ENCODE peak calls at places on chromosome 5, in six cellular contexts. One of them, this sample, is unnamed.
A peak's percentile ranks its signal among the peaks of the same experiment; 100 is the strongest.

GRCh38 chr5:32776203-32776602 is 65.1 kb downstream of the NPR3 start:
- DNase-seq in neuronal stem cell: no peak
- DNase-seq in H9: no peak
- DNase-seq in H1: no peak
- DNase-seq in mesenchymal stem cell: no peak
- DNase-seq in mesendoderm: no peak
- DNase-seq in this sample: no peak

GRCh38 chr5:75053286-75054109 is 1.1 kb upstream of the GCNT4 start:
- DNase-seq in H1: no peak
- DNase-seq in mesendoderm: peak; percentile 90
- DNase-seq in mesenchymal stem cell: peak; percentile 93
- DNase-seq in neuronal stem cell: peak; percentile 61
- DNase-seq in H9: peak; percentile 55
- DNase-seq in this sample: peak; percentile 73

GRCh38 chr5:136729901-136730355 is 364.6 kb upstream of the TRPC7 start:
- DNase-seq in H9: no peak
- DNase-seq in mesendoderm: no peak
- DNase-seq in H1: no peak
- DNase-seq in mesenchymal stem cell: peak; percentile 89
- DNase-seq in neuronal stem cell: no peak
- DNase-seq in this sample: peak; percentile 72

GRCh38 chr5:157778121-157778805 is 34.8 kb downstream of the LSM11 start:
- DNase-seq in H1: no peak
- DNase-seq in mesendoderm: no peak
- DNase-seq in H9: no peak
- DNase-seq in mesenchymal stem cell: no peak
- DNase-seq in neuronal stem cell: no peak
- DNase-seq in this sample: peak; percentile 6

GRCh38 chr5:168931638-168932345 is 352.6 kb upstream of the PANK3 start:
- DNase-seq in H9: no peak
- DNase-seq in neuronal stem cell: no peak
- DNase-seq in H1: no peak
- DNase-seq in mesendoderm: no peak
- DNase-seq in mesenchymal stem cell: peak; percentile 36
- DNase-seq in this sample: no peak

GRCh38 chr5:32462618-32463017 is 18.1 kb upstream of the ZFR start:
- DNase-seq in mesendoderm: peak; percentile 11
- DNase-seq in H9: no peak
- DNase-seq in mesenchymal stem cell: peak; percentile 48
- DNase-seq in neuronal stem cell: no peak
- DNase-seq in H1: no peak
- DNase-seq in this sample: peak; percentile 71

GRCh38 chr5:463952-464351 is 21.0 kb downstream of the EXOC3 start:
- DNase-seq in H9: no peak
- DNase-seq in H1: no peak
- DNase-seq in mesenchymal stem cell: no peak
- DNase-seq in neuronal stem cell: no peak
- DNase-seq in mesendoderm: no peak
- DNase-seq in this sample: no peak

GRCh38 chr5:58921106-58921505 is 338.2 kb downstream of the RAB3C start:
- DNase-seq in H9: no peak
- DNase-seq in mesenchymal stem cell: peak; percentile 21
- DNase-seq in mesendoderm: no peak
- DNase-seq in neuronal stem cell: no peak
- DNase-seq in H1: no peak
- DNase-seq in this sample: no peak

GRCh38 chr5:174755103-174755502 is 30.7 kb downstream of the MSX2 start:
- DNase-seq in mesenchymal stem cell: no peak
- DNase-seq in H9: no peak
- DNase-seq in H1: no peak
- DNase-seq in mesendoderm: peak; percentile 6
- DNase-seq in neuronal stem cell: no peak
- DNase-seq in this sample: peak; percentile 22

GRCh38 chr5:41908374-41909079 is 4.4 kb downstream of the RIMOC1 start:
- DNase-seq in neuronal stem cell: no peak
- DNase-seq in mesendoderm: no peak
- DNase-seq in H9: no peak
- DNase-seq in H1: no peak
- DNase-seq in mesenchymal stem cell: peak; percentile 80
- DNase-seq in this sample: peak; percentile 80

GRCh38 chr5:41903382-41903891 is 707 bp upstream of the RIMOC1 start:
- DNase-seq in mesenchymal stem cell: no peak
- DNase-seq in mesendoderm: no peak
- DNase-seq in neuronal stem cell: peak; percentile 3
- DNase-seq in H9: no peak
- DNase-seq in H1: no peak
- DNase-seq in this sample: no peak

GRCh38 chr5:41903892-41904799 is at the start of gene RIMOC1:
- DNase-seq in mesenchymal stem cell: peak; percentile 100
- DNase-seq in H1: peak; percentile 97
- DNase-seq in neuronal stem cell: peak; percentile 98
- DNase-seq in H9: peak; percentile 99
- DNase-seq in mesendoderm: peak; percentile 100
- DNase-seq in this sample: peak; percentile 100
- H3K18ac ChIP-seq in mesenchymal stem cell: peak within 1 kb of the TSS; percentile 77
- H3K18ac ChIP-seq in H1: peak within 1 kb of the TSS; percentile 64
- H3K18ac ChIP-seq in neuronal stem cell: peak within 1 kb of the TSS; percentile 93
- H3K18ac ChIP-seq in H9: peak within 1 kb of the TSS; percentile 80
- H3K18ac ChIP-seq in mesendoderm: peak within 1 kb of the TSS; percentile 22
- H3K18ac ChIP-seq in this sample: peak within 1 kb of the TSS; percentile 58

GRCh38 chr5:43313035-43313853 is at the start of gene HMGCS1:
- DNase-seq in neuronal stem cell: peak; percentile 100
- DNase-seq in H1: peak; percentile 99
- DNase-seq in mesendoderm: peak; percentile 100
- DNase-seq in H9: peak; percentile 100
- DNase-seq in mesenchymal stem cell: peak; percentile 100
- DNase-seq in this sample: peak; percentile 100
- H3K18ac ChIP-seq in neuronal stem cell: peak within 1 kb of the TSS; percentile 98
- H3K18ac ChIP-seq in H1: peak within 1 kb of the TSS; percentile 78
- H3K18ac ChIP-seq in mesendoderm: peak within 1 kb of the TSS; percentile 97
- H3K18ac ChIP-seq in H9: peak within 1 kb of the TSS; percentile 43
- H3K18ac ChIP-seq in mesenchymal stem cell: peak within 1 kb of the TSS; percentile 98
- H3K18ac ChIP-seq in this sample: no peak within 1 kb of the TSS

GRCh38 chr5:126799780-126800179 is 22.8 kb downstream of the LMNB1 start:
- DNase-seq in neuronal stem cell: no peak
- DNase-seq in mesendoderm: no peak
- DNase-seq in mesenchymal stem cell: no peak
- DNase-seq in H9: no peak
- DNase-seq in H1: no peak
- DNase-seq in this sample: no peak

GRCh38 chr5:126805108-126805507 is 28.2 kb downstream of the LMNB1 start:
- DNase-seq in H9: no peak
- DNase-seq in neuronal stem cell: no peak
- DNase-seq in mesenchymal stem cell: no peak
- DNase-seq in H1: no peak
- DNase-seq in mesendoderm: no peak
- DNase-seq in this sample: peak; percentile 59

GRCh38 chr5:126801992-126802294 is 25.0 kb downstream of the LMNB1 start:
- DNase-seq in H9: no peak
- DNase-seq in mesendoderm: no peak
- DNase-seq in H1: no peak
- DNase-seq in mesenchymal stem cell: peak; percentile 60
- DNase-seq in neuronal stem cell: no peak
- DNase-seq in this sample: peak; percentile 71

DNA sequence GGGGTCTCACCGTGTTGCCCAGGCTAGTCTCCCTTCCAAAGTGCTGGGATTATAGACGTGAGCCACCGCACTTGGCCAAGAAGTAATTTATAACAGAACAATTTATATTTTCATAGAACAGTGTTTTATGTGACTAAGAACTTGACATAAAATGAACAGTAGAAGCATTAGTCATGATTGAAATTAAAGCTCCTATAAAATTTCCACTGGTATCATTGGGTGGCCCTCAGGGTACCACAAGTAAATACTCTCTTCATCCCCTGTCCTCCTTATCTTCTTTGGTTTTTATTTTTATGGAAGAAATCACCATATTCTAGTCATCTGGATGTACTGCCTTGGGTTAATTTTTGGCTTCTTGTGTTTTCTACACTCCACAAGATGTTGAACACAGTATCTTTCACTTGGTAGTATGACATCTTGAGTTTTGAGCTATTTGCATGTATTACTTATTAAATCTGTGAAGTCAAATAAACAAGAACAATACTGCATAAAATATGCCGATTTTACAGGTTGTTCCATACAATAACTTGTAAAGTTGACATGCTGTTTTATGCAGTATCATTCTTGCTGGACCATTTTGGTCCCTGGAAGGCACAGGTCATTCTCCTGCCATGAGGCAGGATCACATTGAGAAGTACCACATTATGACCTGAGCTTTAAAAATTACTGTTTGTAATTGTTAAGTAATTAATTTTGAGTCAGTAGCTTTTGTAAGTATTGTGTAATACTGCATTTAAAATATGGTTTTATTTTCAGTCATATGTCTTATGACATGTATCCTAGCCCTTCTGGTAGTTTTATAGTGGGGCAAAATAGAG is 24.4 kb downstream of the LMNB1 start:
- DNase-seq in H1: no peak
- DNase-seq in neuronal stem cell: no peak
- DNase-seq in mesenchymal stem cell: no peak
- DNase-seq in mesendoderm: no peak
- DNase-seq in H9: no peak
- DNase-seq in this sample: no peak
- H3K18ac ChIP-seq in H1: no peak overlapping the region
- H3K18ac ChIP-seq in neuronal stem cell: no peak overlapping the region
- H3K18ac ChIP-seq in mesenchymal stem cell: no peak overlapping the region
- H3K18ac ChIP-seq in mesendoderm: no peak overlapping the region
- H3K18ac ChIP-seq in H9: no peak overlapping the region
- H3K18ac ChIP-seq in this sample: no peak overlapping the region

DNA sequence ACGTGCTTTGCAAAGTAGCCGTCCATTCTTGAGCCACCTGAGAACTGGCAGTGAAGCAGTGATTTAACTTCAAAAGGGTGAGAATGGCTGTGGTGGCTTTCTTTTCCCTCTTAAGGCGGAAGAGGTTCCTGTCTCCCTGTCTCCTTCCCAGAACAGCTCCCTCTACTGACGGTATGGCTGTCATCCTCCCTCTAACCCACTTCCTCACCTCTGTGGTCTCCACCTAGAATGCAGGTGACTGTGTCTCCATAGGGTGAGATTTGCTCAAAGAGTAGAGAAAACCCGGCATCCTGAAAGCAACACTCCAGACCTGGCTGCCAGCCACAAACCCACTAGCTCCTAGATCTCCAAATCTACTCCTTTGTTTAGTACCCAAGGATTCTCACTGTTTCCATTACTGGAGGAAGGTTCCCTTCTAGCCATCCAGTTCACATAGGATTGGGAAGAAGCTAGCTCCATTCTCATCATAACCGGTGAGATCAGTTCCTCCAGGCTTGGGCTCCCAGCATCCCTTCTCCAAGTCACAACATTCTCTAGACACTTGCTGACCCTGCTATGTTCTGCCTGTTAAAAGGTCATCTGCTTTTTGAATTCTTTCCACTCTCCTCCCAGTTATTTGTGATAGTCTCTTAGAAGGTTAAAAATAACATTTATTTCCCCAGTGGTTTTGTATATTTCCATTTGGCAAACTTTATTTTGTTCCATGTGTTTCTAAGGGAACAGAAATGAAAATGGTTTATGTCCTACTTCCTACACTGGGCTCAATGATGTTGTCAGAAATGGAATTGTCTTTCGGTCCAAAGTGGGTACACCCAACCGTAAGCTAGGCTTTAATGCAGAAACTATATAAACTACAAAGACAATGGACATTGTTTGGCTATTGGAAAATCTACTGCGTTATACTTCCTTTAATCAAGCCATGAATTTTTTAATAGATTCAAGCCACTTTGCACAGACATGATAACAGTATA is 269.4 kb downstream of the CWC27 start:
- DNase-seq in mesenchymal stem cell: peak; percentile 22
- DNase-seq in H9: peak; percentile 82
- DNase-seq in mesendoderm: peak; percentile 93
- DNase-seq in H1: peak; percentile 44
- DNase-seq in neuronal stem cell: no peak
- DNase-seq in this sample: no peak
- H3K18ac ChIP-seq in mesenchymal stem cell: peak overlapping the region; percentile 43
- H3K18ac ChIP-seq in H9: no peak overlapping the region
- H3K18ac ChIP-seq in mesendoderm: no peak overlapping the region
- H3K18ac ChIP-seq in H1: no peak overlapping the region
- H3K18ac ChIP-seq in neuronal stem cell: no peak overlapping the region
- H3K18ac ChIP-seq in this sample: peak overlapping the region; percentile 24

GRCh38 chr5:81269751-81270686 is 31.4 kb upstream of the ZCCHC9 start:
- DNase-seq in mesenchymal stem cell: no peak
- DNase-seq in H1: no peak
- DNase-seq in mesendoderm: peak; percentile 72
- DNase-seq in neuronal stem cell: no peak
- DNase-seq in H9: peak; percentile 65
- DNase-seq in this sample: no peak
- H3K18ac ChIP-seq in mesenchymal stem cell: peak overlapping the region; percentile 64
- H3K18ac ChIP-seq in H1: peak overlapping the region; percentile 44
- H3K18ac ChIP-seq in mesendoderm: peak overlapping the region; percentile 2
- H3K18ac ChIP-seq in neuronal stem cell: peak overlapping the region; percentile 3
- H3K18ac ChIP-seq in H9: no peak overlapping the region
- H3K18ac ChIP-seq in this sample: no peak overlapping the region